ENCODE peak calls at places on chromosomes 3 and 15, in seven cellular contexts. R, Z, G, V, O, A and Q are unnamed samples.

GRCh38 chr15:99062226-99062625 is 42.7 kb upstream of the SYNM start:
- DNase-seq in Z (no peak), G (no peak), A (no peak), O (no peak), V (no peak), R (no peak), Q (no peak)

GRCh38 chr3:38542401-38543298 is 46.5 kb downstream of the EXOG start:
- DNase-seq in G (peak; percentile 36), R (peak; percentile 4), O (no peak), Z (peak; percentile 25), V (no peak), A (no peak), Q (no peak)

GRCh38 chr3:71087109-71088018 is 496.2 kb downstream of the FOXP1 start:
- DNase-seq in O (no peak), R (peak; percentile 71), V (no peak), G (peak; percentile 95), Z (peak; percentile 51), A (peak; percentile 64), Q (no peak)

GRCh38 chr3:44993471-44994205 is 17.6 kb downstream of the EXOSC7 start:
- DNase-seq in V (no peak), G (peak; percentile 80), R (peak; percentile 73), Z (peak; percentile 79), A (peak; percentile 6), O (no peak), Q (no peak)

GRCh38 chr3:130288670-130289069 is 56.8 kb upstream of the COL6A5 start:
- DNase-seq in R (no peak), O (no peak), A (no peak), V (no peak), Z (no peak), G (no peak), Q (no peak)

GRCh38 chr3:152375546-152375945 is 106.8 kb downstream of the MBNL1 start:
- DNase-seq in Z (peak; percentile 67), O (no peak), R (peak; percentile 38), V (no peak), A (peak; percentile 43), G (peak; percentile 25), Q (no peak)

GRCh38 chr3:52054689-52055511 is 1.5 kb downstream of the DUSP7 start:
- DNase-seq in O (no peak), A (no peak), R (no peak), G (no peak), V (no peak), Z (peak; percentile 15), Q (no peak)

GRCh38 chr3:72359743-72360142 is 488.5 kb downstream of the SHQ1 start:
- DNase-seq in G (no peak), Z (no peak), V (no peak), A (no peak), R (no peak), O (no peak), Q (no peak)

GRCh38 chr3:107599755-107600122 is 77.0 kb downstream of the BBX start:
- DNase-seq in O (no peak), A (no peak), V (no peak), R (peak; percentile 10), Z (no peak), G (no peak), Q (no peak)

GRCh38 chr3:12193485-12194165 is 34.9 kb upstream of the TIMP4 start:
- DNase-seq in Z (peak; percentile 100), G (peak; percentile 99), R (peak; percentile 99), V (no peak), O (no peak), A (peak; percentile 90), Q (peak; percentile 98)

GRCh38 chr3:87359807-87360206 is 83.4 kb upstream of the POU1F1 start:
- DNase-seq in A (no peak), V (no peak), G (peak; percentile 86), O (no peak), R (no peak), Z (no peak), Q (no peak)

GRCh38 chr15:64686130-64686735 is 89.2 kb downstream of the RBPMS2 start:
- DNase-seq in A (peak; percentile 67), O (no peak), R (peak; percentile 41), Z (peak; percentile 63), V (no peak), G (peak; percentile 65), Q (peak; percentile 73)

GRCh38 chr3:31832576-31832975 is 148.5 kb downstream of the OSBPL10 start:
- DNase-seq in V (no peak), R (no peak), O (no peak), Z (peak; percentile 22), G (no peak), A (no peak), Q (no peak)

GRCh38 chr3:43892061-43892460 is 201.3 kb downstream of the ABHD5 start:
- DNase-seq in A (no peak), Z (no peak), R (no peak), V (no peak), O (no peak), G (no peak), Q (no peak)

GRCh38 chr15:79970921-79971434 is at the start of gene BCL2A1:
- DNase-seq in A (peak; percentile 87), G (peak; percentile 88), R (peak; percentile 94), Z (peak; percentile 96), V (no peak), O (no peak), Q (no peak)

GRCh38 chr3:32440481-32441350 is 49.1 kb downstream of the CMTM7 start:
- DNase-seq in G (no peak), O (no peak), R (peak; percentile 70), Z (no peak), V (no peak), A (no peak), Q (no peak)

GRCh38 chr3:139655880-139656279 is 21.9 kb downstream of the NMNAT3 start:
- DNase-seq in R (peak; percentile 5), A (no peak), G (no peak), Z (no peak), V (no peak), O (no peak), Q (peak; percentile 29)

GRCh38 chr3:57998366-57999283 is 9.6 kb upstream of the FLNB start:
- DNase-seq in V (no peak), G (peak; percentile 45), R (peak; percentile 88), O (no peak), A (no peak), Z (peak; percentile 81), Q (peak; percentile 68)

GRCh38 chr15:63439536-63440264 is 58.1 kb upstream of the CA12 start:
- DNase-seq in R (peak; percentile 25), A (no peak), V (no peak), O (no peak), G (peak; percentile 67), Z (peak; percentile 65), Q (no peak)

GRCh38 chr3:172103724-172104123 is 64.3 kb downstream of the FNDC3B start:
- DNase-seq in O (no peak), Z (peak; percentile 71), A (no peak), V (no peak), R (peak; percentile 97), G (no peak), Q (peak; percentile 27)

GRCh38 chr3:12884790-12885584 is 43.6 kb upstream of the RPL32 start:
- DNase-seq in V (no peak), O (no peak), Z (no peak), R (no peak), A (no peak), G (no peak), Q (no peak)

GRCh38 chr15:25716414-25717102 is 146.6 kb downstream of the ATP10A start:
- DNase-seq in G (no peak), A (no peak), Z (no peak), V (no peak), O (peak; percentile 52), R (no peak), Q (no peak)

GRCh38 chr15:60932051-60932915 is 296.8 kb downstream of the RORA start:
- DNase-seq in Z (peak; percentile 28), A (peak; percentile 58), R (peak; percentile 80), O (peak; percentile 64), V (no peak), G (peak; percentile 88), Q (peak; percentile 73)

GRCh38 chr3:10703875-10704274 is 112.2 kb upstream of the SLC6A11 start:
- DNase-seq in O (no peak), Z (peak; percentile 23), R (peak; percentile 54), G (peak; percentile 60), V (no peak), A (peak; percentile 52), Q (peak; percentile 45)
- TF ChIP-seq CTCF in O (no peak), Z (peak; percentile 25), R (peak; percentile 9), G (peak; percentile 64), V (no peak), A (no peak), Q (peak; percentile 42)

GRCh38 chr3:16692486-16693378 is 87.5 kb upstream of the DAZL start:
- DNase-seq in O (no peak), Z (no peak), G (no peak), A (no peak), V (no peak), R (peak; percentile 20), Q (no peak)
- H3K27ac ChIP-seq in O (no peak overlapping the region), Z (no peak overlapping the region), G (no peak overlapping the region), A (no peak overlapping the region), V (no peak overlapping the region), R (no peak overlapping the region), Q (no peak overlapping the region)

DNA sequence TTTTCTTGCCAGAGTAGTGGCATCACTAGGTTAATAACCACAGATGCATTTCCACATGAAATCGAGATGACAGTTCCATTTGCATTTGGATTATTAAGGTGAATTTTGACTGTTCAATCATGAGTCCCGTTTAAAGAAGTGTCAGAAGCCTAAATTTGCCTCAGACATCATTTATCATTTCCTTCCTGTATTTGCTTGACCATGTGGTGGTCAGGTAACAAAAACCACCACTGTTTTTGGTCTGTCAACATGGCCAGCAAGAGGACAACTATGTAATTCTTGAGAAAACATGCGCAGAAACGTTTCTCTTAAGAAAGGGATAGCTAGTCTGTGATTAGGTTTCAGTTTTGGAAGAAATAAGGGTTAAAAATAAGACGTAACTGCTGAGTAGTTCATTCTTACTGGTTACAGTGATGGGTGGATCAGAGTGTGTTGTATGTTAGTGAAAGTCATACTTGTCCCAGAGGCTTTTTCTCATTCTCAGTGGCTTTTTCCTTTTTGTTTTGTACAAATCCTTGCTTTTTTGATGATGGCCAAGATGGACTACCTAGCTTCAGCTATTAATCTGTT is 204.5 kb downstream of the AKAP13 start:
- DNase-seq in A (no peak), R (no peak), Z (no peak), G (no peak), V (no peak), O (no peak), Q (no peak)
- H3K4me3 ChIP-seq in A (no peak overlapping the region), R (no peak overlapping the region), Z (no peak overlapping the region), G (no peak overlapping the region), V (peak overlapping the region; percentile 10), O (peak overlapping the region; percentile 56), Q (no peak overlapping the region)

GRCh38 chr3:19866751-19867347 is 67.2 kb downstream of the EFHB start:
- DNase-seq in A (peak; percentile 61), R (peak; percentile 44), V (peak; percentile 14), G (peak; percentile 82), Z (peak; percentile 58), O (no peak), Q (peak; percentile 66)
- TF ChIP-seq CTCF in A (peak; percentile 91), R (peak; percentile 80), V (peak; percentile 73), G (peak; percentile 95), Z (peak; percentile 72), O (peak; percentile 82), Q (peak; percentile 82)